ENCODE peak calls at places on chromosomes 6 and 20, in five cellular contexts. B, X, K, C and Y are unnamed samples.
A peak's percentile ranks its signal among the peaks of the same experiment; 100 is the strongest.

GRCh38 chr6:160051390-160051789 is 70.2 kb upstream of the SLC22A1 start:
- DNase-seq in B (no peak), X (no peak), K (no peak), C (no peak), Y (no peak)

GRCh38 chr20:22385602-22386299 is 198.6 kb downstream of the FOXA2 start:
- DNase-seq in B (no peak), X (no peak), K (peak; percentile 75), C (no peak), Y (peak; percentile 55)

GRCh38 chr20:17624551-17625245 is 54.8 kb downstream of the DSTN start:
- DNase-seq in B (no peak), X (peak; percentile 5), K (no peak), C (no peak), Y (no peak)

GRCh38 chr20:57514273-57514751 is 10.6 kb downstream of the CTCFL start:
- DNase-seq in B (no peak), X (peak; percentile 71), K (peak; percentile 73), C (peak; percentile 71), Y (peak; percentile 41)

GRCh38 chr20:44678247-44678646 is 26.7 kb upstream of the ADA start:
- DNase-seq in B (no peak), X (no peak), K (no peak), C (no peak), Y (no peak)

GRCh38 chr6:4870821-4871494 is 94.8 kb downstream of the CDYL start:
- DNase-seq in B (no peak), X (no peak), K (no peak), C (no peak), Y (no peak)

GRCh38 chr6:56570434-56571359 is 72.0 kb downstream of the DST start:
- DNase-seq in B (no peak), X (no peak), K (peak; percentile 60), C (no peak), Y (no peak)

GRCh38 chr6:79269877-79270276 is 35.4 kb upstream of the HMGN3 start:
- DNase-seq in B (no peak), X (no peak), K (no peak), C (no peak), Y (no peak)

GRCh38 chr6:155909710-155910109 is 454.1 kb upstream of the NOX3 start:
- DNase-seq in B (no peak), X (peak; percentile 16), K (no peak), C (no peak), Y (no peak)

GRCh38 chr6:131651782-131652181 is 14.7 kb downstream of the ENPP3 start:
- DNase-seq in B (no peak), X (no peak), K (no peak), C (no peak), Y (no peak)

GRCh38 chr6:44002071-44002590 is 125.1 kb downstream of the MRPL14 start:
- DNase-seq in B (no peak), X (peak; percentile 84), K (peak; percentile 47), C (no peak), Y (no peak)
- TF ChIP-seq ATF2 in B (no peak), X (no peak), K (no peak), C (no peak), Y (no peak)

DNA sequence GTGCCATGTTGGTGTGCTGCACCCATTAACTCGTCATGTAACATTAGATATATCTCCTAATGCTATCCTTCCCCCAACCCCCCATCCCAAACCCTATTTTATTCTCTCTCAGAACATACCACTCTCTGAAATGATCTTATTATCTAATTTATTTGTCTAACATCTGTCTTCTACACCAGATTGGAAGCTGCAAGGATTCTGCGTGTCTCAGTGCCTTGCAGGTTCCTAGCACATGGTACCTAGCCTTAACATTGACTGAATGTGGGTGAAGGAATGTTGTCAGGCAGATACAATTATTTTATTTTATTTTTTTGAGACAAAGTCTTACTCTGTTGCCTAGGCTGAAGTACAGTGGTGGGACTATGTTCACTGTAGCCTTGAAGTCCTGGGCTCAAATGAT is 124.9 kb downstream of the BCAS1 start:
- DNase-seq in B (no peak), X (no peak), K (no peak), C (no peak), Y (no peak)
- TF ChIP-seq ATF2 in B (no peak), X (no peak), K (no peak), C (no peak), Y (no peak)

GRCh38 chr6:52230685-52231084 is 13.6 kb downstream of the IL17F start:
- DNase-seq in B (no peak), X (no peak), K (no peak), C (no peak), Y (no peak)
- TF ChIP-seq ATF2 in B (no peak), X (no peak), K (no peak), C (no peak), Y (no peak)

DNA sequence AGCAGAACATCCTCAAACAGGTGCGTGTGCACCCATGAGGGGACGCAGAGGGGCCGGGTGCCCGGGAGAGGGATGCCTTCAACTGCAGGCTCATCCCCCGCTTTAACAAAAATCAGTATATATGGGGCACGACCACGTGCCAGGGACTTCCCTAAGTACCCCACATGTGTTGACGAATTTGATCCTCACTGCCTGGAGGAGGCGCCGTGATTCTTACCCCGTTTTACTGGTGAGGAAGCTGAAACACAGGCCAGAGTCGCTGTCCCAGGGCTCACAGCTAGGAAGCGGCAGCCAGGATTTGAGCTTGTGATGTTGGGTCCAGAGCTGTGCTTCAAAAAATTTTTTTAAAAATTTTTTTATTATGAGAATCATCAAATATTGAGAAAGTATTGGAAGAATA is 44.8 kb downstream of the ITPR3 start:
- DNase-seq in B (no peak), X (no peak), K (no peak), C (no peak), Y (no peak)
- TF ChIP-seq ATF2 in B (no peak), X (no peak), K (no peak), C (no peak), Y (no peak)

DNA sequence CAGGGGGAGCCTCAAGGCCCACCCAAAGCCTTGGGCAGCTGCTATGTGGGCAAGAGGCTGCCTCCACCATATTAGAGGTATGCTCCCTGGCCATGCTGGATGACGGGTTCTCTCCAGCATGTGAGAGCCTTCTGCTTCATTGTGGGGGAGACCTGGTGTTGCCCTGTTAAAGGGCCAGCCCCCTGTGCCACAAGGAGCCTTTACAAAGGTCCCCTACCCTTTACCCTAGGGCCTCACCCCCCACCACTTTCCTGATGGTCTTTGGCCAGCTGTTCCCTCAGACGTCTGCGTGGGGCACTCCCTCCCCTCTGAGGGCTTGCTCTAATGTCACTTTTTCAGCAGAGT is 5.2 kb downstream of the ADIG start:
- DNase-seq in B (no peak), X (no peak), K (no peak), C (no peak), Y (no peak)
- TF ChIP-seq ATF2 in B (no peak), X (no peak), K (no peak), C (no peak), Y (no peak)

DNA sequence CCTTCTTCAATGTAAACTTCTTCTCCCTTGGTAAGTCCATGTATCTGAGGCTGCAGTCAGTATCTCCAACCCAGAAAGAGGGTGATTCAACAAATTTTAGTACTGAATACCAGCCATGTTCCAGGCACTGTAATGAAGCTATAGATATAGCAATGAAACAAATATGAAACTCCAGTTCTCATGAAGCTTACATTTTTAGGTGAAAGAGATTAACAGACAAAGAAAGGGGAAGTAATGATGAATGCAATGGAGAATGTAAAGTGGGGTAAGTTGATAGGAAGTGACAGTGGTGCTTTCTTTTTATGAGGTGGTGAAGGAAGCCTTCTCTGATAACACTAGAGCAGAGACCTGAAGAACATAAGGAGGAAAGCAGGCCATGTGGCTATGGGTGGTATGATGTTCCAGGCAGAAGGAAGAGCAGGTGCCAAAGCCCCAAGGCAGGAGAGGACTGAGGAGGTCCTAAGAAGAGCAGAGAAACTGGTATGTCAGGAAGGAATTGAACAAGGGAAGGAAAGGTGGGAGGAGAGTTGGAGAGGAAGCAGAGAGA is 143.6 kb downstream of the TFAP2B start:
- DNase-seq in B (no peak), X (no peak), K (no peak), C (no peak), Y (peak; percentile 50)
- TF ChIP-seq ATF2 in B (no peak), X (no peak), K (no peak), C (no peak), Y (no peak)

GRCh38 chr6:37653229-37653628 is 44.5 kb downstream of the MDGA1 start:
- DNase-seq in B (no peak), X (no peak), K (no peak), C (no peak), Y (no peak)

GRCh38 chr6:37654727-37655500 is 42.8 kb downstream of the MDGA1 start:
- DNase-seq in B (no peak), X (no peak), K (no peak), C (no peak), Y (no peak)

GRCh38 chr6:37655666-37656065 is 42.0 kb downstream of the MDGA1 start:
- DNase-seq in B (no peak), X (no peak), K (no peak), C (no peak), Y (no peak)

GRCh38 chr6:37651991-37652390 is 45.7 kb downstream of the MDGA1 start:
- DNase-seq in B (no peak), X (no peak), K (no peak), C (no peak), Y (no peak)

DNA sequence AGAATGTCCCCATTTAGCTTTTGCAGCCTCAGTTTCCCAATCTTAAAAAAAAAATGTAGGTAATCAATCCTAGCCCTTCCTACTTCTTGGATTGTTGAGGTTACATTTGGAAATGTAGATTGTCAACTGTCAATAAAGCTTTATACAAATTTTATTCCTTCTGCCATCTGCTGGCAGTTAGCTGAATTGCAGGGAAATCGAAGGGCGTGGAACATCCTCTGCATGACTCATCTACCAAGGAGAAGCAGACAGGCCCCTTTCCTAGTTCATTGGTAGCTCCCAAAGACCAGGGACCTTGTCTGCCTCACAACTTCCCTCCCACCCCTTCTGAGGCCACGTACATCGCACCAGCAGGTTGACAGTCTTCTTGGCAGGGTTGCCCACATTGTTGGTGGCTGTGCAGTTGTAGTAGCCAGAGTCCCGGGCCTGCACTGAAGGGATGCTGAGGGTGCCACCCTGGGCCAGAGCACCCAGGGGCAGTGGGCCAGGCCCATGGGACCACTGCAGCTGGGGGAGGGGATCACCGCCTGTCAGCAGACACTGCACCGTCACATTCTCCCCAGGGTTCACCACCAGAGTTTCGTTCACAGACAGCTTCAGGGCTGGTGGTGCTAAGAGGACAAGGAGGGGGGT is 43.6 kb downstream of the MDGA1 start:
- DNase-seq in B (peak; percentile 19), X (peak; percentile 73), K (peak; percentile 36), C (peak; percentile 81), Y (peak; percentile 79)
- TF ChIP-seq ATF2 in B (no peak), X (no peak), K (no peak), C (peak; percentile 76), Y (no peak)

GRCh38 chr6:107386340-107386739 is 73.0 kb downstream of the PDSS2 start:
- DNase-seq in B (no peak), X (no peak), K (no peak), C (no peak), Y (no peak)
- TF ChIP-seq ATF2 in B (no peak), X (no peak), K (no peak), C (no peak), Y (no peak)